ENCODE peak calls at places on chromosomes 5 and 9, in four cellular contexts. R, X, H and N are unnamed samples.

GRCh38 chr5:139561655-139562451 is 714 bp downstream of the UBE2D2 start:
- DNase-seq in H (peak), R (no peak), X (no peak), N (peak)

GRCh38 chr9:79764377-79764776 is 192.6 kb downstream of the TLE4 start:
- DNase-seq in H (no peak), R (no peak), X (no peak), N (no peak)

GRCh38 chr9:73347123-73347522 is 195.5 kb downstream of the ANXA1 start:
- DNase-seq in R (no peak), X (no peak), H (no peak), N (no peak)

GRCh38 chr5:178307266-178308045 is 74.9 kb upstream of the PHYKPL start:
- DNase-seq in H (no peak), X (no peak), R (no peak), N (no peak)

GRCh38 chr5:53642006-53642405 is 81.6 kb downstream of the NDUFS4 start:
- DNase-seq in X (no peak), R (no peak), H (no peak), N (no peak)

GRCh38 chr5:35166043-35166442 is 64.2 kb downstream of the PRLR start:
- DNase-seq in X (no peak), H (no peak), R (no peak), N (no peak)

GRCh38 chr5:959581-960531 is 48.7 kb upstream of the NKD2 start:
- DNase-seq in X (no peak), H (no peak), R (no peak), N (no peak)

GRCh38 chr5:135985946-135986345 is 31.2 kb upstream of the LECT2 start:
- DNase-seq in H (peak), X (no peak), R (no peak), N (no peak)

GRCh38 chr5:157215826-157216167 is 35.2 kb downstream of the ITK start:
- DNase-seq in H (no peak), R (no peak), X (no peak), N (no peak)

GRCh38 chr9:78133751-78134150 is 102.1 kb upstream of the CEP78 start:
- DNase-seq in R (no peak), X (no peak), H (no peak), N (no peak)

GRCh38 chr9:105413486-105414068 is 34.3 kb upstream of the FSD1L start:
- DNase-seq in R (peak), H (no peak), X (no peak), N (peak)

GRCh38 chr5:154317916-154318315 is 127.4 kb downstream of the GALNT10 start:
- DNase-seq in X (no peak), R (no peak), H (no peak), N (no peak)

GRCh38 chr5:175711472-175712312 is 53.8 kb downstream of the HRH2 start:
- DNase-seq in X (no peak), H (no peak), R (no peak), N (no peak)

GRCh38 chr5:151739939-151740335 is 18.5 kb downstream of the ATOX1 start:
- DNase-seq in X (no peak), H (no peak), R (no peak), N (peak)

GRCh38 chr5:168106008-168106761 is 185.3 kb upstream of the WWC1 start:
- DNase-seq in H (no peak), R (peak), X (no peak), N (no peak)

GRCh38 chr5:149442563-149443182 is 63.6 kb upstream of the IL17B start:
- DNase-seq in R (peak), X (no peak), H (peak), N (peak)

GRCh38 chr5:179558912-179559279 is 8.5 kb downstream of the RUFY1 start:
- DNase-seq in X (no peak), H (no peak), R (peak), N (peak)

GRCh38 chr5:119878712-119879111 is 249.4 kb downstream of the FAM170A start:
- DNase-seq in R (no peak), H (no peak), X (no peak), N (peak)

GRCh38 chr5:50967388-50968039 is 301.1 kb downstream of the PARP8 start:
- DNase-seq in R (no peak), X (no peak), H (no peak), N (peak)

GRCh38 chr9:77725820-77726219 is 77.7 kb upstream of the GNA14 start:
- DNase-seq in R (no peak), X (no peak), H (no peak), N (no peak)

GRCh38 chr5:177491429-177491945 is 5.9 kb downstream of the PDLIM7 start:
- DNase-seq in R (peak), X (no peak), H (peak), N (peak)

GRCh38 chr5:6545770-6546690 is 86.8 kb downstream of the NSUN2 start:
- DNase-seq in H (no peak), X (no peak), R (no peak), N (no peak)

GRCh38 chr5:159005062-159005461 is 94.7 kb downstream of the EBF1 start:
- DNase-seq in X (no peak), R (no peak), H (no peak), N (no peak)

GRCh38 chr5:2330325-2330724 is 421.2 kb downstream of the IRX2 start:
- DNase-seq in X (no peak), R (no peak), H (no peak), N (no peak)

GRCh38 chr5:102591650-102592049 is 92.8 kb upstream of the SLCO6A1 start:
- DNase-seq in R (no peak), H (no peak), X (peak), N (no peak)

GRCh38 chr9:130579738-130580463 is 524 bp downstream of the FUBP3 start:
- DNase-seq in H (no peak), X (no peak), R (no peak), N (peak)

GRCh38 chr5:172897691-172898512 is 61.3 kb upstream of the RPL26L1 start:
- DNase-seq in R (no peak), H (no peak), X (no peak), N (no peak)

GRCh38 chr5:75243100-75243499 is 6.4 kb upstream of the ANKRD31 start:
- DNase-seq in X (no peak), H (no peak), R (no peak), N (no peak)

GRCh38 chr9:127754761-127755557 is 19.9 kb upstream of the TOR2A start:
- DNase-seq in H (no peak), R (no peak), X (no peak), N (peak)
- TF ChIP-seq JUNB in H (no peak), R (no peak), X (no peak), N (no peak)

GRCh38 chr9:38686923-38687322 is 33.0 kb downstream of the FAM240B start:
- DNase-seq in H (no peak), R (no peak), X (no peak), N (peak)
- H2AFZ ChIP-seq in H (peak), R (no peak), X (no peak), N (peak)

GRCh38 chr5:16519435-16519834 is 53.8 kb upstream of the ZNF622 start:
- DNase-seq in H (no peak), R (no peak), X (no peak), N (no peak)

GRCh38 chr5:16521561-16522090 is 56.0 kb upstream of the ZNF622 start:
- DNase-seq in H (no peak), X (no peak), R (peak), N (no peak)

GRCh38 chr5:16518606-16519005 is 53.0 kb upstream of the ZNF622 start:
- DNase-seq in R (no peak), X (no peak), H (no peak), N (no peak)

GRCh38 chr5:16522096-16522495 is 56.5 kb upstream of the ZNF622 start:
- DNase-seq in H (no peak), R (no peak), X (no peak), N (no peak)

DNA sequence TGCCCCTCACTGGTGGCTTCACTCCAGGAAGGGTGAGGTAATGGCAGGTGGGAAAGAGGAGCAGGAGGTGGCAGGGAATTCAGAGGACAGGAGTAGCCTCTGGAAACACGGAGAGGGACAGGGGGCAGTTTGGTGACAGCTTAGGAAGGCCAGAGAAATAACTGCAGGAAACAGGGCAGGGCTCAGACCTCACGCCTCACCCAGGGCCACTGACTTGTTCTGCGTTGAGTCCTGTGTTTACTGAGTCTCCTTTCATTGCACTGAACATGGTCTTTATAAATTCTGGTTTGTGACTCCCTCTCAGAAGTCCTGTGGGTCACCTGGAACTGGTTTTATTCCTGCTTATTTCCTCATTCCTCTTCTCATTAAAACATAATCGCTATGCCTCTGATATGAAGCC is 55.2 kb upstream of the ZNF622 start:
- DNase-seq in H (no peak), X (no peak), R (no peak), N (no peak)
- TF ChIP-seq JUNB in H (no peak), X (no peak), R (no peak), N (no peak)

GRCh38 chr9:114214686-114215397 is 59.5 kb downstream of the COL27A1 start:
- DNase-seq in R (no peak), X (no peak), H (no peak), N (no peak)

GRCh38 chr9:114212841-114213240 is 57.5 kb downstream of the COL27A1 start:
- DNase-seq in H (no peak), R (no peak), X (no peak), N (no peak)

GRCh38 chr9:114214181-114214580 is 58.8 kb downstream of the COL27A1 start:
- DNase-seq in R (no peak), H (no peak), X (no peak), N (no peak)

GRCh38 chr9:114216081-114216480 is 60.7 kb downstream of the COL27A1 start:
- DNase-seq in X (no peak), R (no peak), H (no peak), N (no peak)

DNA sequence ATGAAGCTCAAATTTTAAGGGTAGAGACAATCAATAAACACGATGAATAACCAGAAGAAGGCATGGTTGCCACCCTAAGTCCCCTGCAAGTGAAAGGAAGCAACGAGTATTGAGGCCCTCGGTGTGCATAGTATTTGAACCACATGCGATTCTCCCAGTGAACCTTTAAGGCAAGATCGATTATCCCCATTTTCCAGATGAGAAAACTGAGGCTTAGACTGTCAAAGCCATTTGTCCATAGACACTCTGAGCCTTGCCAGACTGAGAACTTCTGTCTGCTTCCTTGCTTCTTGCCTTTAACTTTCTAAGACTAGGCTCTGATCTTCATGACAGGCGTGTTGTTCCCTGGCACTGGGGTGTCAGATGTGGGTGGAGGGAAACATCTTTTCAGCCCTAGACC is 58.2 kb downstream of the COL27A1 start:
- DNase-seq in R (no peak), X (no peak), H (no peak), N (no peak)
- H2AFZ ChIP-seq in R (no peak), X (no peak), H (no peak), N (no peak)

DNA sequence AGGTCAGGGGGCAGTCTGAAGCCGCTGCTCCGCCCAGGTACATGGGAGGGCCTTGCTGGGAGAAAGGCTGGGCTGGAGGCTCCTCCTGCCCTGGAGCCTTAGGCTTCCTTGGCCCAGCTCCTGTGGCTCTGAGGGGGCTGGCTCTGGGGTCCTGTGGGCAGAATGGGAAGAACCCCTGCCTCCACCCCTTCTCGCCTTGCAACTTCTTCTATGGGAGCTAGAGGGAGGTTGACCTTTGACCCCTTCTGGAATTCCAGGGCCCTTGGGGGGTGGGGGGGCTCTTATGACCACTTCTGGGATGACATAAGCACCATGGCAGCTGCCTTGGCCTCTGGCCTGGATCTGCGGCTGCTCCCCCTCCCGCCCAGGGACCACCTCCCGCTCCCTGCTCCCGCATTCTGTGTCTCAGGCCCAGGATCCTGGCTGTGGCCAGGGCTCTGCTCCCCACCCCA is 32.2 kb downstream of the IER5L start:
- DNase-seq in R (peak), X (no peak), H (no peak), N (peak)
- TF ChIP-seq JUNB in R (no peak), X (no peak), H (no peak), N (no peak)

GRCh38 chr5:147822686-147823491 is 8.6 kb downstream of the SPINK1 start:
- DNase-seq in X (peak), R (peak), H (no peak), N (peak)
- H2AFZ ChIP-seq in X (no peak), R (no peak), H (no peak), N (no peak)

DNA sequence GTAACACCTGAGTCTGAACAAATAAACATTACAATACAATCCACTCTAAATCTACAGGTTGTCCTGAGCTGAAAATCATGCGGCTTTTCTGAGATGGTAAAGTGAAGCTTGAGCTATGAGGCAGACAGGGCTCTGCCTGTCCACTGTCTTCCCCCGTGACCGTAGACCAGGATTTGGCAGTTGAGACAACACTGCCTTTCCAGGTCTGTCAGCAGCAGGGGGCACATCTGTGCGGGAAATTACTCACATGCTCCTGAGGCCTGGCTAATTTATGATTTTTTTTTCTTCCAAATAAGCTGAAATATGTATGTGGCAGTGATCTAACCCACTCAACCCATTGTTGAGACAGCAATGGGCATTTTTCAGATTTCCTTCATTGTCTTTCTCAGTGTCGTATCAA is 307.9 kb downstream of the FBXL7 start:
- DNase-seq in H (no peak), X (no peak), R (no peak), N (no peak)
- TF ChIP-seq JUNB in H (no peak), X (no peak), R (no peak), N (no peak)

GRCh38 chr9:38622083-38622674 is 1.8 kb upstream of the ANKRD18A start:
- DNase-seq in X (no peak), H (no peak), R (peak), N (peak)
- H2AFZ ChIP-seq in X (no peak), H (no peak), R (no peak), N (peak)